ENCODE peak calls at places on chromosomes 3 and 15, in five cellular contexts. One of them, this sample, is unnamed.

GRCh38 chr3:129618186-129618820 is 11.8 kb upstream of the PLXND1 start:
- DNase-seq in EL: no peak
- DNase-seq in colonic mucosa: no peak
- DNase-seq in Peyer's patch: no peak
- DNase-seq in adrenal gland: no peak
- DNase-seq in this sample: no peak

GRCh38 chr3:134299185-134299887 is 48.7 kb upstream of the RYK start:
- DNase-seq in Peyer's patch: no peak
- DNase-seq in EL: no peak
- DNase-seq in adrenal gland: no peak
- DNase-seq in colonic mucosa: no peak
- DNase-seq in this sample: no peak

GRCh38 chr3:126151562-126152302 is 28.7 kb downstream of the ALDH1L1 start:
- DNase-seq in EL: no peak
- DNase-seq in colonic mucosa: peak
- DNase-seq in Peyer's patch: peak
- DNase-seq in adrenal gland: no peak
- DNase-seq in this sample: peak

GRCh38 chr15:32908135-32908801 is 190.5 kb downstream of the GREM1 start:
- DNase-seq in adrenal gland: no peak
- DNase-seq in colonic mucosa: no peak
- DNase-seq in Peyer's patch: no peak
- DNase-seq in EL: no peak
- DNase-seq in this sample: no peak

GRCh38 chr3:183275418-183275817 is 22.4 kb downstream of the B3GNT5 start:
- DNase-seq in adrenal gland: no peak
- DNase-seq in Peyer's patch: no peak
- DNase-seq in EL: peak
- DNase-seq in colonic mucosa: no peak
- DNase-seq in this sample: no peak

GRCh38 chr15:90451215-90451850 is 63.3 kb downstream of the IQGAP1 start:
- DNase-seq in colonic mucosa: no peak
- DNase-seq in adrenal gland: no peak
- DNase-seq in Peyer's patch: no peak
- DNase-seq in EL: peak
- DNase-seq in this sample: no peak

GRCh38 chr3:107421170-107421792 is 44.0 kb downstream of the CCDC54 start:
- DNase-seq in colonic mucosa: no peak
- DNase-seq in EL: peak
- DNase-seq in adrenal gland: no peak
- DNase-seq in Peyer's patch: no peak
- DNase-seq in this sample: peak

GRCh38 chr3:193711964-193712598 is 119.1 kb downstream of the OPA1 start:
- DNase-seq in Peyer's patch: no peak
- DNase-seq in EL: no peak
- DNase-seq in colonic mucosa: no peak
- DNase-seq in adrenal gland: no peak
- DNase-seq in this sample: no peak

GRCh38 chr3:178382388-178383061 is 153.7 kb upstream of the KCNMB2 start:
- DNase-seq in EL: peak
- DNase-seq in Peyer's patch: no peak
- DNase-seq in colonic mucosa: no peak
- DNase-seq in adrenal gland: peak
- DNase-seq in this sample: no peak

GRCh38 chr3:106067711-106068110 is 198.9 kb upstream of the CBLB start:
- DNase-seq in EL: no peak
- DNase-seq in adrenal gland: no peak
- DNase-seq in colonic mucosa: no peak
- DNase-seq in Peyer's patch: no peak
- DNase-seq in this sample: no peak

GRCh38 chr3:49756036-49756435 is 30.3 kb downstream of the IP6K1 start:
- DNase-seq in EL: no peak
- DNase-seq in Peyer's patch: no peak
- DNase-seq in adrenal gland: no peak
- DNase-seq in colonic mucosa: no peak
- DNase-seq in this sample: no peak

GRCh38 chr3:112653209-112653871 is 12.4 kb upstream of the CCDC80 start:
- DNase-seq in adrenal gland: no peak
- DNase-seq in EL: peak
- DNase-seq in colonic mucosa: no peak
- DNase-seq in Peyer's patch: no peak
- DNase-seq in this sample: peak

GRCh38 chr3:80297720-80298119 is 529.9 kb upstream of the ROBO1 start:
- DNase-seq in adrenal gland: no peak
- DNase-seq in EL: no peak
- DNase-seq in colonic mucosa: no peak
- DNase-seq in Peyer's patch: no peak
- DNase-seq in this sample: no peak

GRCh38 chr3:177777699-177778098 is 580.4 kb upstream of the TBL1XR1 start:
- DNase-seq in adrenal gland: peak
- DNase-seq in colonic mucosa: peak
- DNase-seq in EL: peak
- DNase-seq in Peyer's patch: peak
- DNase-seq in this sample: peak

GRCh38 chr3:115512565-115513410 is 110.5 kb upstream of the GAP43 start:
- DNase-seq in Peyer's patch: no peak
- DNase-seq in colonic mucosa: no peak
- DNase-seq in adrenal gland: peak
- DNase-seq in EL: peak
- DNase-seq in this sample: peak

GRCh38 chr3:175456496-175456895 is 597.4 kb downstream of the NAALADL2 start:
- DNase-seq in EL: peak
- DNase-seq in adrenal gland: no peak
- DNase-seq in colonic mucosa: no peak
- DNase-seq in Peyer's patch: no peak
- DNase-seq in this sample: no peak

GRCh38 chr3:50602675-50603191 is 8.8 kb downstream of the CISH start:
- DNase-seq in EL: no peak
- DNase-seq in adrenal gland: no peak
- DNase-seq in colonic mucosa: peak
- DNase-seq in Peyer's patch: no peak
- DNase-seq in this sample: no peak

GRCh38 chr3:43180027-43180426 is 74.1 kb upstream of the POMGNT2 start:
- DNase-seq in Peyer's patch: no peak
- DNase-seq in EL: peak
- DNase-seq in colonic mucosa: peak
- DNase-seq in adrenal gland: no peak
- DNase-seq in this sample: no peak

GRCh38 chr3:98986073-98986472 is 84.6 kb upstream of the DCBLD2 start:
- DNase-seq in adrenal gland: no peak
- DNase-seq in colonic mucosa: no peak
- DNase-seq in EL: peak
- DNase-seq in Peyer's patch: no peak
- DNase-seq in this sample: peak

GRCh38 chr15:90221251-90221900 is 12.4 kb downstream of the CIB1 start:
- DNase-seq in colonic mucosa: peak
- DNase-seq in EL: peak
- DNase-seq in adrenal gland: peak
- DNase-seq in Peyer's patch: peak
- DNase-seq in this sample: peak

GRCh38 chr15:39646425-39646824 is 65.5 kb downstream of the THBS1 start:
- DNase-seq in adrenal gland: no peak
- DNase-seq in colonic mucosa: no peak
- DNase-seq in EL: no peak
- DNase-seq in Peyer's patch: no peak
- DNase-seq in this sample: no peak

GRCh38 chr3:168459229-168459784 is 363.6 kb upstream of the GOLIM4 start:
- DNase-seq in colonic mucosa: no peak
- DNase-seq in Peyer's patch: no peak
- DNase-seq in adrenal gland: no peak
- DNase-seq in EL: no peak
- DNase-seq in this sample: no peak

GRCh38 chr15:60569596-60569995 is 90.7 kb upstream of the ICE2 start:
- DNase-seq in colonic mucosa: no peak
- DNase-seq in Peyer's patch: no peak
- DNase-seq in adrenal gland: no peak
- DNase-seq in EL: no peak
- DNase-seq in this sample: no peak

GRCh38 chr3:38454884-38455638 is 1.4 kb downstream of the ACVR2B start:
- DNase-seq in colonic mucosa: peak
- DNase-seq in Peyer's patch: peak
- DNase-seq in EL: peak
- DNase-seq in adrenal gland: peak
- DNase-seq in this sample: peak

GRCh38 chr3:129936757-129937156 is 37.8 kb upstream of the TRH start:
- DNase-seq in Peyer's patch: peak
- DNase-seq in adrenal gland: peak
- DNase-seq in EL: peak
- DNase-seq in colonic mucosa: peak
- DNase-seq in this sample: no peak

GRCh38 chr3:129238945-129239705 is 10.3 kb upstream of the COPG1 start:
- DNase-seq in adrenal gland: no peak
- DNase-seq in Peyer's patch: no peak
- DNase-seq in EL: no peak
- DNase-seq in colonic mucosa: no peak
- DNase-seq in this sample: no peak

This sample was measured in islet precursor cell.